ENCODE peak calls at places on chromosomes 6 and 20, in four cellular contexts. D is AG20443, R is NCI-H774, P is MCF 10A. I is an unnamed sample.

GRCh38 chr6:139124887-139125672 is 9.8 kb upstream of the HECA start:
- DNase-seq in R (no peak), D (peak), P (peak), I (peak)

GRCh38 chr6:33709605-33710295 is 1.8 kb downstream of the UQCC2 start:
- DNase-seq in P (no peak), D (no peak), R (no peak), I (no peak)

GRCh38 chr6:115706324-115706723 is 354.4 kb downstream of the FRK start:
- DNase-seq in D (no peak), P (no peak), R (no peak), I (no peak)

GRCh38 chr6:106309766-106310373 is 15.7 kb downstream of the ATG5 start:
- DNase-seq in D (peak), R (peak), P (peak), I (peak)

GRCh38 chr20:17674722-17675518 is 7.1 kb downstream of the RRBP1 start:
- DNase-seq in P (no peak), R (no peak), D (no peak), I (no peak)

GRCh38 chr6:43256670-43257664 is 13.7 kb downstream of the TTBK1 start:
- DNase-seq in P (no peak), R (no peak), D (no peak), I (no peak)

GRCh38 chr6:105985816-105986632 is 100.1 kb upstream of the PRDM1 start:
- DNase-seq in P (no peak), D (no peak), R (no peak), I (no peak)

GRCh38 chr20:49320460-49320859 is 42.6 kb upstream of the ZNFX1 start:
- DNase-seq in P (peak), D (peak), R (no peak), I (peak)

GRCh38 chr6:160523223-160523622 is 140.9 kb downstream of the LPA start:
- DNase-seq in P (no peak), R (no peak), D (no peak), I (no peak)

GRCh38 chr20:45963059-45964011 is 8.7 kb downstream of the ZNF335 start:
- DNase-seq in P (peak), D (no peak), R (peak), I (no peak)

GRCh38 chr6:41707565-41708200 is 27.7 kb downstream of the TFEB start:
- DNase-seq in P (no peak), D (no peak), R (no peak), I (no peak)

GRCh38 chr6:27078734-27079357 is 168.7 kb upstream of the PRSS16 start:
- DNase-seq in R (peak), P (peak), D (peak), I (peak)

GRCh38 chr20:62156592-62157386 is 13.2 kb downstream of the SS18L1 start:
- DNase-seq in R (no peak), P (peak), D (peak), I (peak)

GRCh38 chr6:97136644-97137358 is 146.2 kb downstream of the MMS22L start:
- DNase-seq in P (no peak), R (no peak), D (no peak), I (no peak)

GRCh38 chr6:161548713-161549112 is 274.9 kb upstream of the AGPAT4 start:
- DNase-seq in D (no peak), R (no peak), P (no peak), I (no peak)

GRCh38 chr6:961407-961930 is 268.5 kb upstream of the EXOC2 start:
- DNase-seq in R (no peak), P (no peak), D (no peak), I (no peak)

GRCh38 chr20:33828326-33828834 is 17.2 kb downstream of the CHMP4B start:
- DNase-seq in D (no peak), P (no peak), R (no peak), I (no peak)

GRCh38 chr6:26296857-26297648 is 67.9 kb upstream of the BTN3A2 start:
- DNase-seq in D (no peak), P (peak), R (peak), I (no peak)

GRCh38 chr20:6055981-6056569 is 2.2 kb upstream of the LRRN4 start:
- DNase-seq in P (no peak), D (no peak), R (no peak), I (no peak)

GRCh38 chr6:100592929-100593328 is 128.2 kb upstream of the SIM1 start:
- DNase-seq in P (no peak), R (peak), D (no peak), I (no peak)

GRCh38 chr6:161465403-161465802 is 191.5 kb upstream of the AGPAT4 start:
- DNase-seq in D (no peak), P (no peak), R (no peak), I (no peak)

GRCh38 chr6:33671381-33672072 is 40.0 kb downstream of the UQCC2 start:
- DNase-seq in D (no peak), P (no peak), R (no peak), I (no peak)

GRCh38 chr6:24251339-24251738 is 106.5 kb downstream of the DCDC2 start:
- DNase-seq in R (no peak), P (no peak), D (no peak), I (no peak)

GRCh38 chr6:165486183-165487137 is 176.6 kb downstream of the PDE10A start:
- DNase-seq in D (no peak), R (no peak), P (no peak), I (no peak)

GRCh38 chr6:88914180-88914579 is 49.2 kb downstream of the RNGTT start:
- DNase-seq in R (no peak), D (no peak), P (no peak), I (no peak)

GRCh38 chr20:44911264-44911921 is 1.5 kb downstream of the PABPC1L start:
- DNase-seq in D (peak), P (peak), R (no peak), I (peak)

GRCh38 chr6:10441004-10441654 is 26.3 kb upstream of the TFAP2A start:
- DNase-seq in P (peak), D (peak), R (no peak), I (peak)

GRCh38 chr20:22904905-22905304 is 130.2 kb upstream of the SSTR4 start:
- DNase-seq in P (no peak), R (no peak), D (no peak), I (no peak)

GRCh38 chr6:148885920-148886845 is 139.4 kb downstream of the UST start:
- DNase-seq in R (no peak), D (no peak), P (no peak), I (no peak)

GRCh38 chr6:34053721-34054120 is 92.2 kb downstream of the GRM4 start:
- DNase-seq in R (peak), P (no peak), D (no peak), I (no peak)

GRCh38 chr6:122839906-122840305 is 50.8 kb downstream of the SMPDL3A start:
- DNase-seq in R (no peak), P (no peak), D (no peak), I (no peak)

GRCh38 chr20:12464036-12464435 is 544.7 kb upstream of the SPTLC3 start:
- DNase-seq in D (no peak), P (no peak), R (no peak), I (no peak)

GRCh38 chr20:35307666-35308653 is 15.7 kb upstream of the FAM83C start:
- DNase-seq in P (peak), D (peak), R (no peak), I (peak)

GRCh38 chr20:21435576-21435975 is 38.2 kb upstream of the NKX2-4 start:
- DNase-seq in R (no peak), D (no peak), P (no peak), I (no peak)

GRCh38 chr6:15096894-15097837 is 148.7 kb upstream of the JARID2 start:
- DNase-seq in R (no peak), D (no peak), P (no peak), I (no peak)

GRCh38 chr6:139534472-139535115 is 160.1 kb upstream of the CITED2 start:
- DNase-seq in D (no peak), R (no peak), P (no peak), I (no peak)

GRCh38 chr20:35479798-35480197 is 24.4 kb downstream of the CEP250 start:
- DNase-seq in P (no peak), D (no peak), R (no peak), I (no peak)

GRCh38 chr6:134419717-134420116 is 101.8 kb upstream of the SGK1 start:
- DNase-seq in P (no peak), R (no peak), D (no peak), I (no peak)